ENCODE peak calls at places on chromosomes 1 and 21, in four cellular contexts. A is OCI-LY7, I is H54, P is colonic mucosa. J is an unnamed sample.

GRCh38 chr1:67652800-67653199 is 32.2 kb upstream of the GADD45A start:
- DNase-seq in A (no peak), I (peak), P (no peak), J (peak)

GRCh38 chr1:173164686-173165085 is 42.4 kb downstream of the TNFSF4 start:
- DNase-seq in A (no peak), I (no peak), P (no peak), J (no peak)

GRCh38 chr1:163870666-163871065 is 548.9 kb downstream of the NUF2 start:
- DNase-seq in A (no peak), I (no peak), P (no peak), J (no peak)

GRCh38 chr1:222106369-222106768 is 364.5 kb upstream of the DUSP10 start:
- DNase-seq in A (no peak), I (no peak), P (no peak), J (no peak)

GRCh38 chr1:93619507-93620168 is 62.0 kb downstream of the BCAR3 start:
- DNase-seq in A (peak), I (no peak), P (no peak), J (no peak)

GRCh38 chr1:236064674-236065508 is at the start of gene NID1:
- DNase-seq in A (no peak), I (peak), P (peak), J (peak)

GRCh38 chr1:210394281-210394798 is 65.6 kb downstream of the HHAT start:
- DNase-seq in A (no peak), I (no peak), P (no peak), J (no peak)

GRCh38 chr1:6127587-6128163 is 52.4 kb downstream of the CHD5 start:
- DNase-seq in A (peak), I (peak), P (peak), J (peak)

GRCh38 chr1:41806472-41807155 is 112.1 kb downstream of the HIVEP3 start:
- DNase-seq in A (no peak), I (no peak), P (no peak), J (no peak)

GRCh38 chr1:174131032-174131638 is 28.2 kb upstream of the RABGAP1L start:
- DNase-seq in A (no peak), I (no peak), P (no peak), J (no peak)

GRCh38 chr1:12376236-12377064 is 146.6 kb downstream of the VPS13D start:
- DNase-seq in A (no peak), I (no peak), P (no peak), J (peak)

GRCh38 chr1:219174672-219175564 is 1.2 kb downstream of the LYPLAL1 start:
- DNase-seq in A (peak), I (peak), P (peak), J (no peak)

GRCh38 chr1:212513586-212513985 is 80.9 kb downstream of the NENF start:
- DNase-seq in A (no peak), I (peak), P (no peak), J (no peak)

GRCh38 chr1:40664167-40664537 is 1.3 kb downstream of the RIMS3 start:
- DNase-seq in A (peak), I (no peak), P (no peak), J (no peak)

GRCh38 chr1:23150742-23151141 is 17.9 kb downstream of the LUZP1 start:
- DNase-seq in A (no peak), I (no peak), P (no peak), J (no peak)

GRCh38 chr1:17012775-17013501 is 1.2 kb upstream of the ATP13A2 start:
- DNase-seq in A (no peak), I (peak), P (no peak), J (peak)

GRCh38 chr1:211236633-211237321 is 22.4 kb upstream of the RCOR3 start:
- DNase-seq in A (no peak), I (peak), P (no peak), J (peak)

GRCh38 chr1:214957330-214958137 is 125.0 kb upstream of the KCNK2 start:
- DNase-seq in A (no peak), I (peak), P (no peak), J (peak)

GRCh38 chr1:106717561-106717960 is 338.9 kb upstream of the PRMT6 start:
- DNase-seq in A (no peak), I (no peak), P (no peak), J (no peak)

GRCh38 chr21:17343055-17343454 is 169.8 kb upstream of the CXADR start:
- DNase-seq in A (peak), I (no peak), P (no peak), J (peak)

GRCh38 chr1:180815188-180815587 is 97.5 kb upstream of the KIAA1614 start:
- DNase-seq in A (no peak), I (no peak), P (no peak), J (no peak)

GRCh38 chr1:221478050-221478949 is 263.6 kb downstream of the DUSP10 start:
- DNase-seq in A (peak), I (peak), P (peak), J (peak)

GRCh38 chr1:195908121-195908520 is 700.1 kb downstream of the KCNT2 start:
- DNase-seq in A (no peak), I (no peak), P (no peak), J (peak)

GRCh38 chr1:61165402-61165801 is 83.0 kb downstream of the NFIA start:
- DNase-seq in A (no peak), I (no peak), P (no peak), J (no peak)

GRCh38 chr1:2974701-2975301 is 46.5 kb upstream of the ACTRT2 start:
- DNase-seq in A (no peak), I (no peak), P (no peak), J (no peak)

GRCh38 chr1:109804660-109805059 is 40.9 kb upstream of the EPS8L3 start:
- DNase-seq in A (no peak), I (no peak), P (no peak), J (no peak)

GRCh38 chr21:36596174-36596573 is 102.7 kb upstream of the SIM2 start:
- DNase-seq in A (no peak), I (no peak), P (no peak), J (no peak)

GRCh38 chr1:222009105-222009730 is 267.3 kb upstream of the DUSP10 start:
- DNase-seq in A (peak), I (no peak), P (no peak), J (no peak)

GRCh38 chr1:192485692-192486436 is 89.7 kb upstream of the RGS1 start:
- DNase-seq in A (no peak), I (no peak), P (peak), J (peak)

GRCh38 chr21:46393451-46393940 is 65.2 kb upstream of the DIP2A start:
- DNase-seq in A (no peak), I (no peak), P (no peak), J (no peak)

GRCh38 chr1:222792744-222793143 is 22.1 kb upstream of the DISP1 start:
- DNase-seq in A (peak), I (no peak), P (no peak), J (no peak)

GRCh38 chr1:12616709-12617373 is 1.2 kb downstream of the DHRS3 start:
- DNase-seq in A (no peak), I (no peak), P (no peak), J (peak)

GRCh38 chr1:236063919-236064673 is 794 bp downstream of the NID1 start:
- DNase-seq in A (no peak), I (peak), P (peak), J (no peak)